ENCODE peak calls at places on chromosome 1, in nine cellular contexts. One of them, this sample, is unnamed. For H3K9me3, the result is how much of the 10 kb centered on the place peaks cover.

GRCh38 chr1:174874337-174875053 is 125.3 kb upstream of the CACYBP start:
- DNase-seq in stomach: peak
- DNase-seq in K562: no peak
- DNase-seq in psoas muscle: no peak
- DNase-seq in left lung: no peak
- DNase-seq in mammary epithelial cell: no peak
- DNase-seq in fibroblast of lung: no peak
- DNase-seq in CD4-positive, alpha-beta T cell: no peak
- DNase-seq in heart left ventricle: no peak
- DNase-seq in this sample: no peak

GRCh38 chr1:9286556-9286955 is 6.1 kb upstream of the SPSB1 start:
- DNase-seq in mammary epithelial cell: no peak
- DNase-seq in fibroblast of lung: no peak
- DNase-seq in stomach: no peak
- DNase-seq in heart left ventricle: no peak
- DNase-seq in left lung: no peak
- DNase-seq in K562: no peak
- DNase-seq in psoas muscle: peak
- DNase-seq in CD4-positive, alpha-beta T cell: no peak
- DNase-seq in this sample: no peak

GRCh38 chr1:151760597-151761385 is 2.5 kb downstream of the MRPL9 start:
- DNase-seq in fibroblast of lung: no peak
- DNase-seq in K562: no peak
- DNase-seq in stomach: no peak
- DNase-seq in CD4-positive, alpha-beta T cell: no peak
- DNase-seq in heart left ventricle: no peak
- DNase-seq in left lung: no peak
- DNase-seq in mammary epithelial cell: peak
- DNase-seq in psoas muscle: no peak
- DNase-seq in this sample: no peak

GRCh38 chr1:205512059-205513045 is 7.9 kb downstream of the CDK18 start:
- DNase-seq in fibroblast of lung: no peak
- DNase-seq in stomach: no peak
- DNase-seq in mammary epithelial cell: no peak
- DNase-seq in K562: no peak
- DNase-seq in CD4-positive, alpha-beta T cell: no peak
- DNase-seq in heart left ventricle: peak
- DNase-seq in psoas muscle: peak
- DNase-seq in left lung: no peak
- DNase-seq in this sample: no peak

GRCh38 chr1:54289061-54289938 is 89.3 kb downstream of the MRPL37 start:
- DNase-seq in fibroblast of lung: no peak
- DNase-seq in left lung: no peak
- DNase-seq in mammary epithelial cell: no peak
- DNase-seq in psoas muscle: no peak
- DNase-seq in K562: no peak
- DNase-seq in CD4-positive, alpha-beta T cell: no peak
- DNase-seq in heart left ventricle: no peak
- DNase-seq in stomach: no peak
- DNase-seq in this sample: no peak

GRCh38 chr1:27956761-27957160 is 3.0 kb upstream of the XKR8 start:
- DNase-seq in stomach: no peak
- DNase-seq in mammary epithelial cell: no peak
- DNase-seq in K562: no peak
- DNase-seq in psoas muscle: no peak
- DNase-seq in heart left ventricle: no peak
- DNase-seq in left lung: no peak
- DNase-seq in fibroblast of lung: no peak
- DNase-seq in CD4-positive, alpha-beta T cell: no peak
- DNase-seq in this sample: no peak

GRCh38 chr1:248756151-248756550 is 592 bp upstream of the LYPD8 start:
- DNase-seq in fibroblast of lung: no peak
- DNase-seq in psoas muscle: no peak
- DNase-seq in heart left ventricle: no peak
- DNase-seq in left lung: no peak
- DNase-seq in stomach: no peak
- DNase-seq in mammary epithelial cell: no peak
- DNase-seq in CD4-positive, alpha-beta T cell: no peak
- DNase-seq in K562: no peak
- DNase-seq in this sample: no peak

GRCh38 chr1:200896571-200897187 is 2.0 kb downstream of the INAVA start:
- DNase-seq in K562: no peak
- DNase-seq in fibroblast of lung: no peak
- DNase-seq in psoas muscle: no peak
- DNase-seq in mammary epithelial cell: peak
- DNase-seq in CD4-positive, alpha-beta T cell: no peak
- DNase-seq in stomach: peak
- DNase-seq in left lung: peak
- DNase-seq in heart left ventricle: no peak
- DNase-seq in this sample: no peak

GRCh38 chr1:174040387-174040786 is 18.2 kb upstream of the RC3H1 start:
- DNase-seq in CD4-positive, alpha-beta T cell: no peak
- DNase-seq in stomach: no peak
- DNase-seq in left lung: no peak
- DNase-seq in heart left ventricle: no peak
- DNase-seq in K562: no peak
- DNase-seq in mammary epithelial cell: peak
- DNase-seq in fibroblast of lung: peak
- DNase-seq in psoas muscle: no peak
- DNase-seq in this sample: no peak

GRCh38 chr1:21922103-21923014 is 14.8 kb downstream of the HSPG2 start:
- DNase-seq in fibroblast of lung: no peak
- DNase-seq in K562: no peak
- DNase-seq in CD4-positive, alpha-beta T cell: no peak
- DNase-seq in stomach: no peak
- DNase-seq in mammary epithelial cell: no peak
- DNase-seq in psoas muscle: no peak
- DNase-seq in left lung: no peak
- DNase-seq in heart left ventricle: no peak
- DNase-seq in this sample: no peak

GRCh38 chr1:15212216-15212988 is 34.6 kb upstream of the FHAD1 start:
- DNase-seq in psoas muscle: peak
- DNase-seq in left lung: no peak
- DNase-seq in heart left ventricle: no peak
- DNase-seq in fibroblast of lung: no peak
- DNase-seq in CD4-positive, alpha-beta T cell: no peak
- DNase-seq in mammary epithelial cell: no peak
- DNase-seq in stomach: peak
- DNase-seq in K562: no peak
- DNase-seq in this sample: no peak

GRCh38 chr1:117671781-117672501 is 66.1 kb downstream of the TENT5C start:
- DNase-seq in CD4-positive, alpha-beta T cell: no peak
- DNase-seq in mammary epithelial cell: no peak
- DNase-seq in heart left ventricle: peak
- DNase-seq in fibroblast of lung: no peak
- DNase-seq in psoas muscle: peak
- DNase-seq in stomach: peak
- DNase-seq in left lung: no peak
- DNase-seq in K562: peak
- DNase-seq in this sample: no peak

GRCh38 chr1:192524223-192524622 is 51.4 kb upstream of the RGS1 start:
- DNase-seq in psoas muscle: no peak
- DNase-seq in mammary epithelial cell: no peak
- DNase-seq in stomach: no peak
- DNase-seq in heart left ventricle: no peak
- DNase-seq in fibroblast of lung: peak
- DNase-seq in K562: no peak
- DNase-seq in CD4-positive, alpha-beta T cell: no peak
- DNase-seq in left lung: no peak
- DNase-seq in this sample: no peak

GRCh38 chr1:12631571-12631970 is 12.3 kb upstream of the AADACL4 start:
- DNase-seq in K562: no peak
- DNase-seq in mammary epithelial cell: no peak
- DNase-seq in stomach: no peak
- DNase-seq in heart left ventricle: no peak
- DNase-seq in fibroblast of lung: no peak
- DNase-seq in left lung: no peak
- DNase-seq in psoas muscle: peak
- DNase-seq in CD4-positive, alpha-beta T cell: no peak
- DNase-seq in this sample: no peak

GRCh38 chr1:94044290-94044790 is 76.6 kb downstream of the ABCA4 start:
- DNase-seq in fibroblast of lung: no peak
- DNase-seq in CD4-positive, alpha-beta T cell: no peak
- DNase-seq in left lung: no peak
- DNase-seq in K562: no peak
- DNase-seq in stomach: peak
- DNase-seq in mammary epithelial cell: no peak
- DNase-seq in psoas muscle: peak
- DNase-seq in heart left ventricle: peak
- DNase-seq in this sample: no peak

GRCh38 chr1:214316597-214316996 is 35.6 kb downstream of the SMYD2 start:
- DNase-seq in mammary epithelial cell: no peak
- DNase-seq in stomach: no peak
- DNase-seq in K562: no peak
- DNase-seq in CD4-positive, alpha-beta T cell: no peak
- DNase-seq in fibroblast of lung: no peak
- DNase-seq in left lung: no peak
- DNase-seq in heart left ventricle: peak
- DNase-seq in psoas muscle: no peak
- DNase-seq in this sample: no peak

GRCh38 chr1:99975569-99975968 is 5.8 kb downstream of the SLC35A3 start:
- DNase-seq in fibroblast of lung: no peak
- DNase-seq in left lung: no peak
- DNase-seq in stomach: no peak
- DNase-seq in heart left ventricle: no peak
- DNase-seq in K562: no peak
- DNase-seq in mammary epithelial cell: no peak
- DNase-seq in psoas muscle: no peak
- DNase-seq in CD4-positive, alpha-beta T cell: no peak
- DNase-seq in this sample: no peak

GRCh38 chr1:50976890-50977574 is 7.0 kb downstream of the CDKN2C start:
- DNase-seq in CD4-positive, alpha-beta T cell: no peak
- DNase-seq in psoas muscle: peak
- DNase-seq in K562: peak
- DNase-seq in left lung: no peak
- DNase-seq in stomach: no peak
- DNase-seq in mammary epithelial cell: peak
- DNase-seq in heart left ventricle: peak
- DNase-seq in fibroblast of lung: peak
- DNase-seq in this sample: peak

GRCh38 chr1:248837045-248837793 is 805 bp upstream of the ZNF672 start:
- DNase-seq in heart left ventricle: no peak
- DNase-seq in fibroblast of lung: no peak
- DNase-seq in stomach: peak
- DNase-seq in K562: no peak
- DNase-seq in left lung: no peak
- DNase-seq in CD4-positive, alpha-beta T cell: no peak
- DNase-seq in psoas muscle: peak
- DNase-seq in mammary epithelial cell: no peak
- DNase-seq in this sample: no peak

GRCh38 chr1:151058682-151059341 is 610 bp downstream of the CDC42SE1 start:
- DNase-seq in heart left ventricle: no peak
- DNase-seq in CD4-positive, alpha-beta T cell: no peak
- DNase-seq in mammary epithelial cell: peak
- DNase-seq in left lung: peak
- DNase-seq in fibroblast of lung: peak
- DNase-seq in psoas muscle: no peak
- DNase-seq in K562: peak
- DNase-seq in stomach: peak
- DNase-seq in this sample: peak

GRCh38 chr1:47533176-47534039 is 95.6 kb downstream of the FOXD2 start:
- DNase-seq in psoas muscle: peak
- DNase-seq in fibroblast of lung: peak
- DNase-seq in CD4-positive, alpha-beta T cell: no peak
- DNase-seq in mammary epithelial cell: no peak
- DNase-seq in left lung: no peak
- DNase-seq in stomach: peak
- DNase-seq in K562: peak
- DNase-seq in heart left ventricle: peak
- DNase-seq in this sample: peak

GRCh38 chr1:6144622-6145021 is 35.5 kb downstream of the CHD5 start:
- DNase-seq in left lung: no peak
- DNase-seq in CD4-positive, alpha-beta T cell: no peak
- DNase-seq in K562: no peak
- DNase-seq in stomach: no peak
- DNase-seq in mammary epithelial cell: no peak
- DNase-seq in psoas muscle: no peak
- DNase-seq in heart left ventricle: no peak
- DNase-seq in fibroblast of lung: no peak
- DNase-seq in this sample: no peak

GRCh38 chr1:222464841-222465210 is 83.1 kb downstream of the HHIPL2 start:
- DNase-seq in K562: peak
- DNase-seq in heart left ventricle: peak
- DNase-seq in mammary epithelial cell: no peak
- DNase-seq in fibroblast of lung: peak
- DNase-seq in CD4-positive, alpha-beta T cell: peak
- DNase-seq in left lung: peak
- DNase-seq in psoas muscle: peak
- DNase-seq in stomach: peak
- DNase-seq in this sample: peak

GRCh38 chr1:247165674-247166073 is 6.1 kb downstream of the ZNF124 start:
- DNase-seq in mammary epithelial cell: no peak
- DNase-seq in heart left ventricle: no peak
- DNase-seq in K562: no peak
- DNase-seq in stomach: no peak
- DNase-seq in CD4-positive, alpha-beta T cell: no peak
- DNase-seq in fibroblast of lung: no peak
- DNase-seq in left lung: no peak
- DNase-seq in psoas muscle: no peak
- DNase-seq in this sample: no peak
- H3K9me3 ChIP-seq in mammary epithelial cell: under half
- H3K9me3 ChIP-seq in heart left ventricle: half or more
- H3K9me3 ChIP-seq in K562: under half
- H3K9me3 ChIP-seq in stomach: under half
- H3K9me3 ChIP-seq in CD4-positive, alpha-beta T cell: half or more
- H3K9me3 ChIP-seq in fibroblast of lung: under half
- H3K9me3 ChIP-seq in left lung: under half
- H3K9me3 ChIP-seq in psoas muscle: half or more
- H3K9me3 ChIP-seq in this sample: under half

GRCh38 chr1:219555802-219556201 is 57.1 kb downstream of the ZC3H11B start:
- DNase-seq in K562: no peak
- DNase-seq in left lung: no peak
- DNase-seq in stomach: no peak
- DNase-seq in psoas muscle: no peak
- DNase-seq in CD4-positive, alpha-beta T cell: no peak
- DNase-seq in heart left ventricle: no peak
- DNase-seq in mammary epithelial cell: peak
- DNase-seq in fibroblast of lung: peak
- DNase-seq in this sample: no peak
- H3K27ac ChIP-seq in K562: no peak
- H3K27ac ChIP-seq in left lung: no peak
- H3K27ac ChIP-seq in stomach: no peak
- H3K27ac ChIP-seq in psoas muscle: no peak
- H3K27ac ChIP-seq in CD4-positive, alpha-beta T cell: no peak
- H3K27ac ChIP-seq in heart left ventricle: no peak
- H3K27ac ChIP-seq in mammary epithelial cell: no peak
- H3K27ac ChIP-seq in fibroblast of lung: no peak
- H3K27ac ChIP-seq in this sample: no peak

GRCh38 chr1:76763678-76764077 is 103.6 kb upstream of the ST6GALNAC5 start:
- DNase-seq in fibroblast of lung: peak
- DNase-seq in stomach: no peak
- DNase-seq in mammary epithelial cell: no peak
- DNase-seq in left lung: no peak
- DNase-seq in psoas muscle: no peak
- DNase-seq in heart left ventricle: no peak
- DNase-seq in K562: no peak
- DNase-seq in CD4-positive, alpha-beta T cell: no peak
- DNase-seq in this sample: no peak
- H3K9me3 ChIP-seq in fibroblast of lung: under half
- H3K9me3 ChIP-seq in stomach: under half
- H3K9me3 ChIP-seq in mammary epithelial cell: under half
- H3K9me3 ChIP-seq in left lung: under half
- H3K9me3 ChIP-seq in psoas muscle: under half
- H3K9me3 ChIP-seq in heart left ventricle: under half
- H3K9me3 ChIP-seq in K562: under half
- H3K9me3 ChIP-seq in CD4-positive, alpha-beta T cell: under half
- H3K9me3 ChIP-seq in this sample: under half

GRCh38 chr1:145778146-145778540 is 45.8 kb downstream of the RNF115 start:
- DNase-seq in K562: no peak
- DNase-seq in mammary epithelial cell: no peak
- DNase-seq in stomach: no peak
- DNase-seq in left lung: no peak
- DNase-seq in psoas muscle: no peak
- DNase-seq in heart left ventricle: no peak
- DNase-seq in CD4-positive, alpha-beta T cell: no peak
- DNase-seq in fibroblast of lung: peak
- DNase-seq in this sample: no peak
- H3K27ac ChIP-seq in K562: no peak
- H3K27ac ChIP-seq in mammary epithelial cell: no peak
- H3K27ac ChIP-seq in stomach: peak
- H3K27ac ChIP-seq in left lung: no peak
- H3K27ac ChIP-seq in psoas muscle: peak
- H3K27ac ChIP-seq in heart left ventricle: peak
- H3K27ac ChIP-seq in CD4-positive, alpha-beta T cell: no peak
- H3K27ac ChIP-seq in fibroblast of lung: no peak
- H3K27ac ChIP-seq in this sample: peak

This sample was measured in ovary.